ENCODE peak calls at places on chromosomes 1 and 21, in five cellular contexts. X is aorta, M is IMR-90, P is iPS DF 6.9, N is NCI-H1105 treated with DMSO at 0.1 percent for 48 hours. A is an unnamed sample.

GRCh38 chr1:4626061-4626460 is 28.3 kb upstream of the AJAP1 start:
- DNase-seq in X (no peak), M (no peak), P (no peak), N (no peak), A (no peak)

GRCh38 chr1:938088-938683 is 14.5 kb downstream of the SAMD11 start:
- DNase-seq in X (no peak), M (peak), P (no peak), N (no peak), A (peak)

GRCh38 chr1:187413770-187414169 is 585.0 kb downstream of the PLA2G4A start:
- DNase-seq in X (no peak), M (peak), P (no peak), N (peak), A (no peak)

GRCh38 chr1:160127865-160128523 is 12.4 kb downstream of the ATP1A2 start:
- DNase-seq in X (peak), M (peak), P (no peak), N (no peak), A (no peak)

GRCh38 chr21:43687566-43688395 is 28.4 kb downstream of the RRP1B start:
- DNase-seq in X (no peak), M (no peak), P (no peak), N (no peak), A (no peak)

GRCh38 chr1:2837316-2837715 is 35.8 kb upstream of the TTC34 start:
- DNase-seq in X (no peak), M (no peak), P (no peak), N (no peak), A (no peak)

GRCh38 chr1:180183426-180183825 is 28.8 kb downstream of the QSOX1 start:
- DNase-seq in X (no peak), M (no peak), P (no peak), N (no peak), A (no peak)

GRCh38 chr1:192954705-192955265 is 104.4 kb downstream of the UCHL5 start:
- DNase-seq in X (no peak), M (no peak), P (no peak), N (no peak), A (no peak)

GRCh38 chr1:233025156-233025555 is 74.7 kb downstream of the NTPCR start:
- DNase-seq in X (no peak), M (peak), P (peak), N (no peak), A (peak)

GRCh38 chr1:15764269-15764764 is 5.7 kb downstream of the FBLIM1 start:
- DNase-seq in X (no peak), M (no peak), P (no peak), N (no peak), A (no peak)

GRCh38 chr1:39213511-39214002 is 9.1 kb downstream of the MACF1 start:
- DNase-seq in X (no peak), M (peak), P (no peak), N (no peak), A (no peak)

GRCh38 chr1:244835276-244836134 is at the start of gene COX20:
- DNase-seq in X (peak), M (peak), P (peak), N (peak), A (peak)

GRCh38 chr1:231855395-231855794 is 228.8 kb downstream of the DISC1 start:
- DNase-seq in X (no peak), M (peak), P (no peak), N (no peak), A (no peak)

GRCh38 chr1:86068126-86068805 is 88.3 kb downstream of the COL24A1 start:
- DNase-seq in X (no peak), M (peak), P (no peak), N (no peak), A (no peak)

GRCh38 chr1:225813250-225813964 is 3.5 kb downstream of the EPHX1 start:
- DNase-seq in X (no peak), M (peak), P (no peak), N (no peak), A (peak)

GRCh38 chr1:43506233-43506632 is 24.4 kb upstream of the PTPRF start:
- DNase-seq in X (no peak), M (no peak), P (no peak), N (no peak), A (no peak)